ENCODE peak calls at places on chromosomes 3 and 15, in four cellular contexts. One of them, this sample, is unnamed.

GRCh38 chr3:194306109-194306686 is 44.9 kb downstream of the CPN2 start:
- DNase-seq in GM13977: no peak
- DNase-seq in H9: peak; percentile 34
- DNase-seq in MCF 10A: no peak
- DNase-seq in this sample: no peak

GRCh38 chr15:65365229-65365628 is 12.6 kb downstream of the IGDCC3 start:
- DNase-seq in GM13977: no peak
- DNase-seq in H9: peak; percentile 76
- DNase-seq in MCF 10A: no peak
- DNase-seq in this sample: no peak

GRCh38 chr3:170493712-170494182 is 75.1 kb downstream of the CLDN11 start:
- DNase-seq in GM13977: no peak
- DNase-seq in H9: no peak
- DNase-seq in MCF 10A: peak; percentile 27
- DNase-seq in this sample: no peak

GRCh38 chr3:38978729-38979128 is 73.0 kb downstream of the SCN11A start:
- DNase-seq in GM13977: no peak
- DNase-seq in H9: no peak
- DNase-seq in MCF 10A: no peak
- DNase-seq in this sample: no peak

GRCh38 chr15:81923561-81924350 is 122.1 kb downstream of the MEX3B start:
- DNase-seq in GM13977: no peak
- DNase-seq in H9: no peak
- DNase-seq in MCF 10A: no peak
- DNase-seq in this sample: no peak

GRCh38 chr15:101329867-101330380 is 34.9 kb upstream of the SNRPA1 start:
- DNase-seq in GM13977: no peak
- DNase-seq in H9: no peak
- DNase-seq in MCF 10A: no peak
- DNase-seq in this sample: no peak

GRCh38 chr15:29621626-29622025 is 200.6 kb downstream of the TJP1 start:
- DNase-seq in GM13977: no peak
- DNase-seq in H9: no peak
- DNase-seq in MCF 10A: no peak
- DNase-seq in this sample: no peak

GRCh38 chr15:85625856-85626255 is 168.9 kb downstream of the KLHL25 start:
- DNase-seq in GM13977: peak; percentile 28
- DNase-seq in H9: no peak
- DNase-seq in MCF 10A: no peak
- DNase-seq in this sample: no peak

GRCh38 chr3:155745795-155746550 is 1.1 kb upstream of the PLCH1 start:
- DNase-seq in GM13977: no peak
- DNase-seq in H9: peak; percentile 81
- DNase-seq in MCF 10A: peak; percentile 44
- DNase-seq in this sample: no peak

GRCh38 chr15:72859023-72859756 is 75.6 kb upstream of the ADPGK start:
- DNase-seq in GM13977: no peak
- DNase-seq in H9: no peak
- DNase-seq in MCF 10A: no peak
- DNase-seq in this sample: peak; percentile 5

GRCh38 chr3:4995500-4996053 is 16.3 kb downstream of the BHLHE40 start:
- DNase-seq in GM13977: no peak
- DNase-seq in H9: no peak
- DNase-seq in MCF 10A: peak; percentile 96
- DNase-seq in this sample: no peak

GRCh38 chr3:7693976-7694375 is 807.6 kb upstream of the LMCD1 start:
- DNase-seq in GM13977: no peak
- DNase-seq in H9: no peak
- DNase-seq in MCF 10A: no peak
- DNase-seq in this sample: no peak

GRCh38 chr15:78638658-78639314 is 2.2 kb downstream of the CHRNB4 start:
- DNase-seq in GM13977: peak; percentile 80
- DNase-seq in H9: peak; percentile 82
- DNase-seq in MCF 10A: peak; percentile 72
- DNase-seq in this sample: peak; percentile 70

GRCh38 chr15:99425666-99426301 is 140.0 kb upstream of the MEF2A start:
- DNase-seq in GM13977: no peak
- DNase-seq in H9: no peak
- DNase-seq in MCF 10A: peak; percentile 55
- DNase-seq in this sample: no peak

GRCh38 chr3:119310052-119310451 is 15.9 kb downstream of the ARHGAP31 start:
- DNase-seq in GM13977: no peak
- DNase-seq in H9: no peak
- DNase-seq in MCF 10A: peak; percentile 91
- DNase-seq in this sample: no peak

GRCh38 chr3:146558811-146559210 is 14.4 kb upstream of the PLSCR1 start:
- DNase-seq in GM13977: no peak
- DNase-seq in H9: no peak
- DNase-seq in MCF 10A: no peak
- DNase-seq in this sample: no peak

GRCh38 chr3:197372076-197372661 is 73.8 kb upstream of the DLG1 start:
- DNase-seq in GM13977: peak; percentile 1
- DNase-seq in H9: no peak
- DNase-seq in MCF 10A: peak; percentile 89
- DNase-seq in this sample: no peak

GRCh38 chr3:40649346-40649745 is 124.6 kb downstream of the ZNF621 start:
- DNase-seq in GM13977: no peak
- DNase-seq in H9: no peak
- DNase-seq in MCF 10A: peak; percentile 5
- DNase-seq in this sample: no peak

GRCh38 chr3:13419356-13420050 is 619 bp downstream of the NUP210 start:
- DNase-seq in GM13977: peak; percentile 76
- DNase-seq in H9: peak; percentile 47
- DNase-seq in MCF 10A: no peak
- DNase-seq in this sample: peak; percentile 69

GRCh38 chr3:51967384-51968174 is at the start of gene PCBP4:
- DNase-seq in GM13977: peak; percentile 72
- DNase-seq in H9: peak; percentile 72
- DNase-seq in MCF 10A: no peak
- DNase-seq in this sample: peak; percentile 57

GRCh38 chr15:77495806-77496589 is 75.3 kb downstream of the HMG20A start:
- DNase-seq in GM13977: no peak
- DNase-seq in H9: peak; percentile 63
- DNase-seq in MCF 10A: no peak
- DNase-seq in this sample: no peak

GRCh38 chr15:77497942-77498361 is 77.3 kb downstream of the HMG20A start:
- DNase-seq in GM13977: no peak
- DNase-seq in H9: no peak
- DNase-seq in MCF 10A: no peak
- DNase-seq in this sample: no peak

GRCh38 chr15:77499087-77499765 is 78.5 kb downstream of the HMG20A start:
- DNase-seq in GM13977: no peak
- DNase-seq in H9: no peak
- DNase-seq in MCF 10A: no peak
- DNase-seq in this sample: no peak

GRCh38 chr15:77496710-77497107 is 76.0 kb downstream of the HMG20A start:
- DNase-seq in GM13977: peak; percentile 74
- DNase-seq in H9: peak; percentile 90
- DNase-seq in MCF 10A: peak; percentile 92
- DNase-seq in this sample: peak; percentile 81

GRCh38 chr15:77497108-77497737 is 76.5 kb downstream of the HMG20A start:
- DNase-seq in GM13977: no peak
- DNase-seq in H9: peak; percentile 64
- DNase-seq in MCF 10A: peak; percentile 94
- DNase-seq in this sample: no peak
- TF ChIP-seq CTCF in GM13977: no peak
- TF ChIP-seq CTCF in H9: peak; percentile 17
- TF ChIP-seq CTCF in MCF 10A: no peak
- TF ChIP-seq CTCF in this sample: no peak

DNA sequence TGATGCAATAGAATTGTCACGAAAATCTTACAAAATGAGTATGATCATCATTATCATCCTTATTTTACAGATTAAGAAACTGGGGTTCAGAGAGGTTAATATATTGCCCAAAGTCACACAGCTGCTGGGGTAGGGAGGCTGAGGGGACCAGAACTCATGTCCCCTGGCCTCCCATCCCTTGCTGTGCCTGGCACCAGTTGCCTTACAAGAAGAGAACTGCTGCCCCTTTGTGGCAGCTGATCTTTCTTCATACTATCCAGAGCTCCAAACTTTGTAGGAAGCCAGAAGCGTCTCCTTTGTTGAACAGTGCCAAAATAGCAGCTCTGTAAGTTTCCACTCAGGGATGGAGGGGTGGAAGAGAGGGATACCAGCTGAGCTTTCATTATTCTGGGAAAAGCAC is 236.8 kb upstream of the TBC1D5 start:
- DNase-seq in GM13977: no peak
- DNase-seq in H9: no peak
- DNase-seq in MCF 10A: peak; percentile 11
- DNase-seq in this sample: no peak
- TF ChIP-seq CTCF in GM13977: no peak
- TF ChIP-seq CTCF in H9: peak; percentile 28
- TF ChIP-seq CTCF in MCF 10A: no peak
- TF ChIP-seq CTCF in this sample: no peak

DNA sequence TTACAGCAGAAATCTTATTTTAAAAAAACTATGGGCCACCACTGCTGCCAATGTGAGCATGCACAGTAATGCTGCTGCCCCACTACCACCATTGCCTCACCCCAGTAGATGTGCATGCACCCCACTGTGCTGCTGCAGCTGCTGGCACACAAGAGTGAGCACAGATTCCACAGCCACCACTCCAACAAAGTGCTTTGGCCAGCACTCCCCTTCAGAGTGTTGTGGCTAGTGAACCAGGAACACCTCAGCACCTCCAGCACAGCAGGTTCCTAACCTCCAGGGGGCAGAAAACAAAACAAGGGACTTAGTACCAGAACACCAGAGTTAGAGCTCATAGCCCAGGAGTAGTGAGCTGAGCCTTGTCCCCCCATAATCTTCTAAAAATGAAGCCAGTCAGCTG is 629.6 kb downstream of the PYDC2 start:
- DNase-seq in GM13977: no peak
- DNase-seq in H9: peak; percentile 49
- DNase-seq in MCF 10A: peak; percentile 15
- DNase-seq in this sample: no peak
- TF ChIP-seq CTCF in GM13977: peak; percentile 41
- TF ChIP-seq CTCF in H9: peak; percentile 46
- TF ChIP-seq CTCF in MCF 10A: no peak
- TF ChIP-seq CTCF in this sample: peak; percentile 36

GRCh38 chr3:1611824-1612223 is 486.8 kb upstream of the CNTN4 start:
- DNase-seq in GM13977: no peak
- DNase-seq in H9: no peak
- DNase-seq in MCF 10A: no peak
- DNase-seq in this sample: no peak
- TF ChIP-seq CTCF in GM13977: no peak
- TF ChIP-seq CTCF in H9: peak; percentile 51
- TF ChIP-seq CTCF in MCF 10A: no peak
- TF ChIP-seq CTCF in this sample: no peak

GRCh38 chr3:27253391-27253790 is 115.8 kb downstream of the NEK10 start:
- DNase-seq in GM13977: no peak
- DNase-seq in H9: no peak
- DNase-seq in MCF 10A: no peak
- DNase-seq in this sample: no peak
- TF ChIP-seq CTCF in GM13977: no peak
- TF ChIP-seq CTCF in H9: no peak
- TF ChIP-seq CTCF in MCF 10A: no peak
- TF ChIP-seq CTCF in this sample: no peak

GRCh38 chr3:9890249-9891071 is at the start of gene JAGN1:
- DNase-seq in GM13977: peak; percentile 94
- DNase-seq in H9: peak; percentile 91
- DNase-seq in MCF 10A: peak; percentile 90
- DNase-seq in this sample: peak; percentile 95
- TF ChIP-seq CTCF in GM13977: no peak
- TF ChIP-seq CTCF in H9: no peak
- TF ChIP-seq CTCF in MCF 10A: no peak
- TF ChIP-seq CTCF in this sample: no peak

GRCh38 chr3:127095774-127096173 is 97.2 kb upstream of the PRR23E start:
- DNase-seq in GM13977: no peak
- DNase-seq in H9: no peak
- DNase-seq in MCF 10A: no peak
- DNase-seq in this sample: no peak
- TF ChIP-seq CTCF in GM13977: no peak
- TF ChIP-seq CTCF in H9: no peak
- TF ChIP-seq CTCF in MCF 10A: no peak
- TF ChIP-seq CTCF in this sample: no peak

GRCh38 chr15:90225504-90226234 is 8.1 kb downstream of the CIB1 start:
- DNase-seq in GM13977: no peak
- DNase-seq in H9: no peak
- DNase-seq in MCF 10A: no peak
- DNase-seq in this sample: no peak
- TF ChIP-seq CTCF in GM13977: no peak
- TF ChIP-seq CTCF in H9: no peak
- TF ChIP-seq CTCF in MCF 10A: no peak
- TF ChIP-seq CTCF in this sample: no peak